ENCODE peak calls at places on chromosome 3, in four cellular contexts. B, V, U and X are unnamed samples.

GRCh38 chr3:55591893-55592292 is 104.8 kb upstream of the WNT5A start:
- DNase-seq in B (no peak), V (no peak), U (no peak), X (no peak)

GRCh38 chr3:42518800-42519567 is 16.5 kb downstream of the VIPR1 start:
- DNase-seq in B (no peak), V (no peak), U (peak), X (no peak)

GRCh38 chr3:32544894-32545293 is 25.8 kb downstream of the DYNC1LI1 start:
- DNase-seq in B (no peak), V (no peak), U (no peak), X (no peak)

GRCh38 chr3:140494970-140495369 is 182.9 kb upstream of the TRIM42 start:
- DNase-seq in B (no peak), V (no peak), U (no peak), X (no peak)

GRCh38 chr3:133927543-133928066 is 31.9 kb upstream of the RAB6B start:
- DNase-seq in B (peak), V (no peak), U (peak), X (peak)

GRCh38 chr3:46982581-46982980 is 3.1 kb downstream of the NBEAL2 start:
- DNase-seq in B (no peak), V (no peak), U (no peak), X (no peak)

GRCh38 chr3:172626241-172626640 is 84.6 kb downstream of the NCEH1 start:
- DNase-seq in B (no peak), V (no peak), U (no peak), X (peak)

GRCh38 chr3:81764665-81765064 is 3.2 kb upstream of the GBE1 start:
- DNase-seq in B (no peak), V (no peak), U (no peak), X (peak)

GRCh38 chr3:108477511-108478147 is 32.8 kb downstream of the MYH15 start:
- DNase-seq in B (peak), V (no peak), U (peak), X (peak)

GRCh38 chr3:129756871-129757270 is 136.6 kb downstream of the TMCC1 start:
- DNase-seq in B (no peak), V (no peak), U (no peak), X (peak)

GRCh38 chr3:183213941-183214612 is 39.0 kb upstream of the B3GNT5 start:
- DNase-seq in B (no peak), V (no peak), U (no peak), X (no peak)

GRCh38 chr3:127011270-127011992 is 28.5 kb downstream of the PLXNA1 start:
- DNase-seq in B (peak), V (no peak), U (no peak), X (peak)

GRCh38 chr3:126129408-126129891 is 45.5 kb upstream of the SLC41A3 start:
- DNase-seq in B (peak), V (peak), U (no peak), X (peak)

GRCh38 chr3:4588410-4588809 is 95.3 kb downstream of the ITPR1 start:
- DNase-seq in B (no peak), V (no peak), U (no peak), X (peak)

GRCh38 chr3:185880600-185880999 is 55.8 kb upstream of the IGF2BP2 start:
- DNase-seq in B (no peak), V (no peak), U (no peak), X (peak)

GRCh38 chr3:126664591-126665214 is 9.8 kb upstream of the TXNRD3 start:
- DNase-seq in B (no peak), V (no peak), U (no peak), X (peak)

GRCh38 chr3:33877187-33877586 is 78.8 kb downstream of the PDCD6IP start:
- DNase-seq in B (no peak), V (no peak), U (no peak), X (no peak)

GRCh38 chr3:112087746-112088145 is 1.6 kb downstream of the C3orf52 start:
- DNase-seq in B (no peak), V (no peak), U (no peak), X (no peak)

GRCh38 chr3:13193320-13194284 is 120.4 kb upstream of the IQSEC1 start:
- DNase-seq in B (no peak), V (no peak), U (no peak), X (no peak)

DNA sequence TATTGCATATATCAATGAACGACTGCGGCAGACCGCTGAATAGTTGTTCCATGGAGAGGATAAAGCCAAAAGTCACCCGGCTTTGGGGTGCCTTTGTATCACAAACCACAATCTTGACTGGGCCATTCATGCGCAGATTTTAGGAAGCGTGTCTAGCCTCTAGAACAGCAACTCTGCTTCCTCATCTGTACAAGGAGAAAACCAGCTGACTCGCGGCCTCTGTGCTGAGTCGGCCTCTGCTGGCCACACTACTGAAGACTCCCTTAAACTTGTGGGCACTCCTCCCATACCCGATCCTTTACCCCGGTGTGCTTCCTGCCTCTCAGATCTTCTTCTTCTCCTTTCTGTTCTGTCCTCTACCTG is 872 bp downstream of the DLEC1 start:
- DNase-seq in B (no peak), V (no peak), U (peak), X (peak)
- H3K4me3 ChIP-seq in B (no peak), V (no peak), U (peak), X (peak)

GRCh38 chr3:159455741-159456181 is 532.9 kb upstream of the IL12A start:
- DNase-seq in B (no peak), V (no peak), U (no peak), X (peak)

GRCh38 chr3:159453036-159453435 is 535.6 kb upstream of the IL12A start:
- DNase-seq in B (no peak), V (no peak), U (no peak), X (no peak)

GRCh38 chr3:159458982-159459381 is 529.7 kb upstream of the IL12A start:
- DNase-seq in B (no peak), V (no peak), U (no peak), X (no peak)

DNA sequence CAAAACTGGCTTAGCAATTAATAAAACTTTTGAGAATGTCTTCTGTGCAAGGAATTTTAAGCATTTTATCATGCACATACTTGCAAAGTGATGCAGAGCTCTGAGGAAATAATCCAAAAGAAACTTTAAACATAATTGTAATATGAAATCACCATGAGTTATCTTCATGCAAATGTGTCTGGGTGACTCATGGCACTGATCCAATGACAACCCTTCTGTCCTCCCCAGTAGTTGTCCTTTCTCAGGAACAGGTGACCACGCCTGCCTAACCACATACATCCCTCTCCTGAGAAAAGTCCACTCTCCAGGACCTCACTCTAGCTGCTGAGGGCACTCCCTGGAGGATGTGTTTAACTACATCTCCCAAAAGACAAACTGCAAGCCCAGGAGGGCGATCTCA is 530.6 kb upstream of the IL12A start:
- DNase-seq in B (no peak), V (peak), U (no peak), X (peak)
- H3K4me3 ChIP-seq in B (no peak), V (no peak), U (no peak), X (no peak)

DNA sequence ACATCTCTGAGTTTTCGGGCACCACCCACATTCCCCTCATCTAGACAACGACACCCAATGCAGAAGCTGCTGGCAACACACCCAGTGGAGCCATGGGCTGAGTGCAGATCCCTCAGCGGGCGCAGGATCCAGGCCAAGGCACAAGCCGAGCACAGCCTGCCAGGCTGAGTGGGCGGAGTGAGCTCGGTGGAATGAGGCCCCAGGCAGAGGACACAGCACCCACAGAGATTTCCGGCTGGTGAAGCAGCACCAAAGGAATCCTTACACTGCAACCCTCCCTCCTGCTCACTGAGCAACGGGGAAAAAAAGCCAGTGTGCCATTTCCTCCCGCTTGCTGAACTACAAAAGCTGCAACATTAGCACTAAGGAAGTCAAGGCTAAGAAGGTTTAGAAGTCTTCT is 34.2 kb downstream of the ZMAT3 start:
- DNase-seq in B (no peak), V (peak), U (peak), X (peak)
- H3K4me3 ChIP-seq in B (no peak), V (no peak), U (no peak), X (no peak)

GRCh38 chr3:194397757-194398312 is 1.2 kb downstream of the GP5 start:
- DNase-seq in B (peak), V (no peak), U (peak), X (no peak)

GRCh38 chr3:194396561-194396896 is 2.5 kb downstream of the GP5 start:
- DNase-seq in B (no peak), V (no peak), U (no peak), X (no peak)

GRCh38 chr3:194395201-194395600 is 3.9 kb downstream of the GP5 start:
- DNase-seq in B (no peak), V (no peak), U (no peak), X (peak)

GRCh38 chr3:194395767-194396527 is 3.1 kb downstream of the GP5 start:
- DNase-seq in B (no peak), V (no peak), U (peak), X (peak)

GRCh38 chr3:194396897-194397756 is 1.9 kb downstream of the GP5 start:
- DNase-seq in B (no peak), V (no peak), U (peak), X (no peak)
- H3K4me3 ChIP-seq in B (no peak), V (no peak), U (peak), X (no peak)

GRCh38 chr3:52537165-52537635 is 795 bp downstream of the UQCC5 start:
- DNase-seq in B (no peak), V (no peak), U (no peak), X (no peak)

GRCh38 chr3:52534281-52535183 is 875 bp upstream of the NT5DC2 start:
- DNase-seq in B (no peak), V (no peak), U (no peak), X (peak)

GRCh38 chr3:52536369-52537164 is at the start of gene UQCC5:
- DNase-seq in B (peak), V (peak), U (peak), X (peak)

GRCh38 chr3:52536112-52536368 is 365 bp upstream of the UQCC5 start:
- DNase-seq in B (no peak), V (no peak), U (no peak), X (no peak)

GRCh38 chr3:52535411-52536111 is 844 bp upstream of the UQCC5 start:
- DNase-seq in B (no peak), V (no peak), U (no peak), X (no peak)
- H3K4me3 ChIP-seq in B (peak), V (peak), U (peak), X (no peak)

GRCh38 chr3:57154470-57154869 is 10.7 kb downstream of the IL17RD start:
- DNase-seq in B (no peak), V (no peak), U (no peak), X (no peak)
- H3K4me3 ChIP-seq in B (no peak), V (no peak), U (no peak), X (no peak)

GRCh38 chr3:145854486-145854885 is 306.5 kb downstream of the PLOD2 start:
- DNase-seq in B (no peak), V (no peak), U (no peak), X (no peak)

DNA sequence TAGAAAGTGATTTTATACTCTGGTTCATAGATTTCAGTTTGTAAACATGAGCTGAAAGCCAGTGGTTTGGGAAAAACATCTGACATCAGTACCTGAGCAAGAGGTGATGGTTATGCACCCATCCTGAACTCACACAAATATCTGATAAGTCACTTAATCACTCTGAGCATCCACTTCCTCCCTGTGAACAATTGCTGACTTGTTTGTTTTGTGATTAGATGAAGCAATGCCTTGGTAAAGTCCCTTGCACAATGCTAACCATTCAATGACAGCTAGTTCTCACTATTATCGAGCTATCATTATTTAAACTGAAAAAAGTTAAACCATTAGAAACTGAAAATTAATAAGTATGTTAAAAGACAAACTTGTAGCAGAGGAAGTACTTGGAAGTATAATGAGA is 303.0 kb downstream of the PLOD2 start:
- DNase-seq in B (no peak), V (no peak), U (no peak), X (no peak)
- H3K4me3 ChIP-seq in B (no peak), V (no peak), U (no peak), X (no peak)

GRCh38 chr3:181921220-181921619 is 209.5 kb downstream of the SOX2 start:
- DNase-seq in B (no peak), V (no peak), U (no peak), X (no peak)
- H3K4me3 ChIP-seq in B (no peak), V (no peak), U (no peak), X (no peak)

GRCh38 chr3:98290916-98291315 is 8.6 kb downstream of the OR5H2 start:
- DNase-seq in B (no peak), V (no peak), U (no peak), X (no peak)

GRCh38 chr3:98291332-98291957 is 9.1 kb downstream of the OR5H2 start:
- DNase-seq in B (no peak), V (no peak), U (no peak), X (no peak)
- H3K4me3 ChIP-seq in B (no peak), V (no peak), U (no peak), X (no peak)

GRCh38 chr3:69304396-69304795 is 81.5 kb downstream of the FRMD4B start:
- DNase-seq in B (no peak), V (no peak), U (no peak), X (no peak)

GRCh38 chr3:69309810-69310209 is 76.1 kb downstream of the FRMD4B start:
- DNase-seq in B (no peak), V (peak), U (no peak), X (peak)

GRCh38 chr3:69305011-69305410 is 80.9 kb downstream of the FRMD4B start:
- DNase-seq in B (no peak), V (peak), U (no peak), X (no peak)

GRCh38 chr3:69306239-69307185 is 79.4 kb downstream of the FRMD4B start:
- DNase-seq in B (peak), V (peak), U (peak), X (peak)
- H3K4me3 ChIP-seq in B (no peak), V (no peak), U (no peak), X (no peak)